ENCODE peak calls at places on chromosomes 1 and 21, in eight cellular contexts. One of them, this sample, is unnamed.
A peak's percentile ranks its signal among the peaks of the same experiment; 100 is the strongest.

GRCh38 chr1:8217011-8217711 is 100.8 kb upstream of the SLC45A1 start:
- DNase-seq in ovary: peak; percentile 61
- DNase-seq in body of pancreas: peak; percentile 55
- DNase-seq in tibial nerve: no peak
- DNase-seq in NB4: no peak
- DNase-seq in GM12892: no peak
- DNase-seq in endothelial cell of umbilical vein: peak; percentile 26
- DNase-seq in transverse colon: peak; percentile 33
- DNase-seq in this sample: no peak

GRCh38 chr1:145926706-145927072 is 595 bp downstream of the RBM8A start:
- DNase-seq in tibial nerve: no peak
- DNase-seq in NB4: no peak
- DNase-seq in ovary: no peak
- DNase-seq in GM12892: no peak
- DNase-seq in transverse colon: no peak
- DNase-seq in body of pancreas: no peak
- DNase-seq in endothelial cell of umbilical vein: peak; percentile 7
- DNase-seq in this sample: no peak

GRCh38 chr1:16088996-16089395 is 15.5 kb upstream of the FAM131C start:
- DNase-seq in tibial nerve: no peak
- DNase-seq in transverse colon: no peak
- DNase-seq in ovary: peak; percentile 17
- DNase-seq in NB4: no peak
- DNase-seq in endothelial cell of umbilical vein: peak; percentile 44
- DNase-seq in GM12892: no peak
- DNase-seq in body of pancreas: no peak
- DNase-seq in this sample: no peak

GRCh38 chr21:32426592-32427051 is 14.1 kb downstream of the EVA1C start:
- DNase-seq in endothelial cell of umbilical vein: peak; percentile 73
- DNase-seq in body of pancreas: no peak
- DNase-seq in transverse colon: no peak
- DNase-seq in ovary: no peak
- DNase-seq in tibial nerve: no peak
- DNase-seq in GM12892: no peak
- DNase-seq in NB4: no peak
- DNase-seq in this sample: no peak

GRCh38 chr1:13487143-13487868 is 26.5 kb downstream of the LRRC38 start:
- DNase-seq in tibial nerve: no peak
- DNase-seq in ovary: no peak
- DNase-seq in body of pancreas: no peak
- DNase-seq in NB4: no peak
- DNase-seq in GM12892: no peak
- DNase-seq in endothelial cell of umbilical vein: no peak
- DNase-seq in transverse colon: no peak
- DNase-seq in this sample: no peak

GRCh38 chr1:13807213-13807612 is 107.2 kb downstream of the PRDM2 start:
- DNase-seq in tibial nerve: no peak
- DNase-seq in ovary: peak; percentile 43
- DNase-seq in body of pancreas: peak; percentile 68
- DNase-seq in NB4: peak; percentile 26
- DNase-seq in transverse colon: peak; percentile 52
- DNase-seq in GM12892: peak; percentile 47
- DNase-seq in endothelial cell of umbilical vein: no peak
- DNase-seq in this sample: peak; percentile 31

GRCh38 chr21:45220106-45220505 is 67.6 kb downstream of the POFUT2 start:
- DNase-seq in body of pancreas: peak; percentile 23
- DNase-seq in ovary: no peak
- DNase-seq in tibial nerve: peak; percentile 36
- DNase-seq in GM12892: no peak
- DNase-seq in endothelial cell of umbilical vein: no peak
- DNase-seq in NB4: no peak
- DNase-seq in transverse colon: no peak
- DNase-seq in this sample: no peak

GRCh38 chr1:156506450-156506849 is 5.9 kb upstream of the MEF2D start:
- DNase-seq in GM12892: no peak
- DNase-seq in tibial nerve: no peak
- DNase-seq in body of pancreas: no peak
- DNase-seq in transverse colon: peak; percentile 3
- DNase-seq in NB4: no peak
- DNase-seq in endothelial cell of umbilical vein: no peak
- DNase-seq in ovary: no peak
- DNase-seq in this sample: no peak

GRCh38 chr1:57165546-57165945 is 199.7 kb upstream of the C8B start:
- DNase-seq in GM12892: no peak
- DNase-seq in transverse colon: no peak
- DNase-seq in tibial nerve: no peak
- DNase-seq in endothelial cell of umbilical vein: no peak
- DNase-seq in ovary: no peak
- DNase-seq in NB4: no peak
- DNase-seq in body of pancreas: no peak
- DNase-seq in this sample: no peak

GRCh38 chr1:66266350-66266749 is 267.6 kb upstream of the SGIP1 start:
- DNase-seq in endothelial cell of umbilical vein: no peak
- DNase-seq in NB4: no peak
- DNase-seq in tibial nerve: no peak
- DNase-seq in transverse colon: no peak
- DNase-seq in body of pancreas: no peak
- DNase-seq in ovary: no peak
- DNase-seq in GM12892: no peak
- DNase-seq in this sample: no peak

GRCh38 chr1:237145379-237145778 is 103.4 kb downstream of the RYR2 start:
- DNase-seq in tibial nerve: no peak
- DNase-seq in endothelial cell of umbilical vein: no peak
- DNase-seq in body of pancreas: no peak
- DNase-seq in NB4: no peak
- DNase-seq in ovary: no peak
- DNase-seq in transverse colon: no peak
- DNase-seq in GM12892: no peak
- DNase-seq in this sample: no peak

GRCh38 chr21:38929137-38929536 is 123.4 kb downstream of the ETS2 start:
- DNase-seq in endothelial cell of umbilical vein: no peak
- DNase-seq in body of pancreas: no peak
- DNase-seq in NB4: no peak
- DNase-seq in GM12892: no peak
- DNase-seq in transverse colon: no peak
- DNase-seq in ovary: no peak
- DNase-seq in tibial nerve: no peak
- DNase-seq in this sample: no peak

GRCh38 chr1:6006882-6007281 is 14.7 kb upstream of the NPHP4 start:
- DNase-seq in transverse colon: no peak
- DNase-seq in body of pancreas: peak; percentile 4
- DNase-seq in ovary: no peak
- DNase-seq in GM12892: no peak
- DNase-seq in tibial nerve: no peak
- DNase-seq in NB4: no peak
- DNase-seq in endothelial cell of umbilical vein: no peak
- DNase-seq in this sample: no peak

GRCh38 chr21:14737922-14738321 is 191.8 kb upstream of the SAMSN1 start:
- DNase-seq in ovary: no peak
- DNase-seq in GM12892: no peak
- DNase-seq in transverse colon: peak; percentile 46
- DNase-seq in body of pancreas: peak; percentile 49
- DNase-seq in endothelial cell of umbilical vein: peak; percentile 62
- DNase-seq in NB4: peak; percentile 80
- DNase-seq in tibial nerve: peak; percentile 55
- DNase-seq in this sample: peak; percentile 81

GRCh38 chr21:45423201-45423955 is 18.4 kb downstream of the COL18A1 start:
- DNase-seq in endothelial cell of umbilical vein: no peak
- DNase-seq in NB4: no peak
- DNase-seq in transverse colon: no peak
- DNase-seq in GM12892: no peak
- DNase-seq in ovary: peak; percentile 30
- DNase-seq in tibial nerve: no peak
- DNase-seq in body of pancreas: peak; percentile 44
- DNase-seq in this sample: no peak

GRCh38 chr21:25573409-25574206 is 33.7 kb downstream of the MRPL39 start:
- DNase-seq in tibial nerve: no peak
- DNase-seq in GM12892: no peak
- DNase-seq in endothelial cell of umbilical vein: peak; percentile 86
- DNase-seq in transverse colon: no peak
- DNase-seq in ovary: no peak
- DNase-seq in body of pancreas: no peak
- DNase-seq in NB4: peak; percentile 61
- DNase-seq in this sample: peak; percentile 8

GRCh38 chr1:235266325-235266724 is 61.7 kb downstream of the ARID4B start:
- DNase-seq in endothelial cell of umbilical vein: no peak
- DNase-seq in NB4: no peak
- DNase-seq in transverse colon: no peak
- DNase-seq in tibial nerve: no peak
- DNase-seq in body of pancreas: no peak
- DNase-seq in GM12892: no peak
- DNase-seq in ovary: no peak
- DNase-seq in this sample: no peak

GRCh38 chr1:234927968-234928635 is 200.5 kb downstream of the TOMM20 start:
- DNase-seq in GM12892: no peak
- DNase-seq in NB4: no peak
- DNase-seq in ovary: no peak
- DNase-seq in tibial nerve: no peak
- DNase-seq in transverse colon: no peak
- DNase-seq in endothelial cell of umbilical vein: no peak
- DNase-seq in body of pancreas: no peak
- DNase-seq in this sample: no peak

GRCh38 chr1:209807509-209807908 is 1.6 kb upstream of the IRF6 start:
- DNase-seq in body of pancreas: no peak
- DNase-seq in tibial nerve: no peak
- DNase-seq in transverse colon: no peak
- DNase-seq in endothelial cell of umbilical vein: no peak
- DNase-seq in GM12892: no peak
- DNase-seq in ovary: no peak
- DNase-seq in NB4: no peak
- DNase-seq in this sample: peak; percentile 39

GRCh38 chr1:80731241-80731894 is 1069.4 kb upstream of the ADGRL2 start:
- DNase-seq in ovary: no peak
- DNase-seq in NB4: no peak
- DNase-seq in GM12892: no peak
- DNase-seq in endothelial cell of umbilical vein: no peak
- DNase-seq in body of pancreas: peak; percentile 64
- DNase-seq in tibial nerve: no peak
- DNase-seq in transverse colon: no peak
- DNase-seq in this sample: no peak

GRCh38 chr1:44059181-44059661 is 28.0 kb upstream of the SLC6A9 start:
- DNase-seq in body of pancreas: no peak
- DNase-seq in tibial nerve: no peak
- DNase-seq in transverse colon: no peak
- DNase-seq in ovary: no peak
- DNase-seq in endothelial cell of umbilical vein: no peak
- DNase-seq in GM12892: no peak
- DNase-seq in NB4: no peak
- DNase-seq in this sample: no peak

GRCh38 chr1:18344755-18345154 is 136.0 kb upstream of the KLHDC7A start:
- DNase-seq in NB4: no peak
- DNase-seq in endothelial cell of umbilical vein: no peak
- DNase-seq in transverse colon: no peak
- DNase-seq in GM12892: no peak
- DNase-seq in body of pancreas: no peak
- DNase-seq in ovary: no peak
- DNase-seq in tibial nerve: no peak
- DNase-seq in this sample: no peak

GRCh38 chr1:247487057-247487456 is 29.2 kb upstream of the OR2B11 start:
- DNase-seq in body of pancreas: no peak
- DNase-seq in endothelial cell of umbilical vein: peak; percentile 10
- DNase-seq in GM12892: peak; percentile 23
- DNase-seq in tibial nerve: peak; percentile 36
- DNase-seq in ovary: no peak
- DNase-seq in transverse colon: peak; percentile 14
- DNase-seq in NB4: peak; percentile 73
- DNase-seq in this sample: peak; percentile 13

GRCh38 chr1:22231995-22232690 is 89.2 kb upstream of the WNT4 start:
- DNase-seq in ovary: no peak
- DNase-seq in GM12892: no peak
- DNase-seq in tibial nerve: no peak
- DNase-seq in transverse colon: no peak
- DNase-seq in NB4: no peak
- DNase-seq in endothelial cell of umbilical vein: no peak
- DNase-seq in body of pancreas: no peak
- DNase-seq in this sample: peak; percentile 14
- TF ChIP-seq POLR2A in ovary: no peak
- TF ChIP-seq POLR2A in GM12892: no peak
- TF ChIP-seq POLR2A in tibial nerve: no peak
- TF ChIP-seq POLR2A in transverse colon: no peak
- TF ChIP-seq POLR2A in NB4: no peak
- TF ChIP-seq POLR2A in endothelial cell of umbilical vein: no peak
- TF ChIP-seq POLR2A in body of pancreas: no peak
- TF ChIP-seq POLR2A in this sample: no peak

GRCh38 chr1:22039594-22040347 is 12.7 kb upstream of the CDC42 start:
- DNase-seq in ovary: no peak
- DNase-seq in tibial nerve: no peak
- DNase-seq in transverse colon: peak; percentile 88
- DNase-seq in endothelial cell of umbilical vein: peak; percentile 44
- DNase-seq in GM12892: peak; percentile 74
- DNase-seq in body of pancreas: peak; percentile 60
- DNase-seq in NB4: peak; percentile 97
- DNase-seq in this sample: peak; percentile 96
- TF ChIP-seq POLR2A in ovary: no peak
- TF ChIP-seq POLR2A in tibial nerve: no peak
- TF ChIP-seq POLR2A in transverse colon: no peak
- TF ChIP-seq POLR2A in endothelial cell of umbilical vein: no peak
- TF ChIP-seq POLR2A in GM12892: peak; percentile 63
- TF ChIP-seq POLR2A in body of pancreas: no peak
- TF ChIP-seq POLR2A in NB4: peak; percentile 49
- TF ChIP-seq POLR2A in this sample: no peak

GRCh38 chr1:201284636-201285035 is 1.3 kb downstream of the PKP1 start:
- DNase-seq in NB4: no peak
- DNase-seq in GM12892: no peak
- DNase-seq in body of pancreas: no peak
- DNase-seq in endothelial cell of umbilical vein: no peak
- DNase-seq in tibial nerve: no peak
- DNase-seq in transverse colon: no peak
- DNase-seq in ovary: no peak
- DNase-seq in this sample: no peak
- TF ChIP-seq POLR2A in NB4: no peak
- TF ChIP-seq POLR2A in GM12892: no peak
- TF ChIP-seq POLR2A in body of pancreas: no peak
- TF ChIP-seq POLR2A in endothelial cell of umbilical vein: no peak
- TF ChIP-seq POLR2A in tibial nerve: no peak
- TF ChIP-seq POLR2A in transverse colon: no peak
- TF ChIP-seq POLR2A in ovary: no peak
- TF ChIP-seq POLR2A in this sample: no peak

DNA sequence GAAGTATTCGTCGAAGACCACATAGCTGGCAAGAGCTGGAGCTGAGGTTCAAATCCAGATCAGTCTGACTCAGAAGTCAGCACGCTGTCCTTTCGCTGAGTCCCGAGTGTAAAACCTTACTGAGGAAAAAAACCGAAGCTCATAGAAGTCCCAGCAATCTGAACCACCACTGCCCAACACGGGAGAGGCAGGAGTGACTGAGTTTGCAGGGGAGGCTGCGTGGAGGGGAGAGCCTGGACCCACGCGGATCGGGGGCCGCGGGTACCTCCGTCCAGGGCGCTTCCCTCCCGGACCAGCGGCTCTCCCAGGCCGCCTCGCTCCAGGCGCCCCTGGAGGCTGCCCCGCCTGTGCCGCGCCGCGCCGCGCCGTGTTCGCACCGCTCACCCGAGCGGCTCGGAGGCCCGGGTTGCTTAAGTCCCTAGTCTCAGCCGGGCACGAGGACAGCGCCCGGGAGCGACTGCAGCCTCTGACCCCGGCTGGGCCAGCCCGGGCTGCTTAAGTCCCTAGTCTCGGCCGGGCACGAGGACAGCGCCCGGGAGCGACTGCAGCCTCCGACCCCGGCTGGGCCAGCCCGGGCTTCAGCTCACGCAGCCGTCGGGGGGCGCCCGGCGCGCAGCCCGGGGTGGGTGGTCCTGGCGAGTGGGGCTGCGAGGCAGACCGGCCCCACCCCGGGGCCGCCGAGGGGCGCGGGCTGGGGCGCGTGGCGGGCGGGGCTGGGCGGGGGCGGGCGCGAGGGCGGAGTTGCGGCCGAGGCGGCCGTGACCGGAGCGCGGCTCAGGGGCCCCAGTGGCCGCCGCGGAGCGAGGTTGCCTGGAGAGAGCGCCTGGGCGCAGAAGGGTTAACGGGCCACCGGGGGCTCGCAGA is at the start of gene ADAMTSL4:
- DNase-seq in body of pancreas: peak; percentile 70
- DNase-seq in ovary: peak; percentile 70
- DNase-seq in transverse colon: peak; percentile 68
- DNase-seq in NB4: peak; percentile 86
- DNase-seq in GM12892: peak; percentile 75
- DNase-seq in tibial nerve: no peak
- DNase-seq in endothelial cell of umbilical vein: peak; percentile 68
- DNase-seq in this sample: peak; percentile 81
- TF ChIP-seq POLR2A in body of pancreas: no peak
- TF ChIP-seq POLR2A in ovary: peak; percentile 40
- TF ChIP-seq POLR2A in transverse colon: peak; percentile 14
- TF ChIP-seq POLR2A in NB4: no peak
- TF ChIP-seq POLR2A in GM12892: no peak
- TF ChIP-seq POLR2A in tibial nerve: peak; percentile 14
- TF ChIP-seq POLR2A in endothelial cell of umbilical vein: peak; percentile 3
- TF ChIP-seq POLR2A in this sample: no peak

This sample was measured in erythroblast.